ENCODE peak calls at places on chromosomes 7 and 10, in seven cellular contexts. M, R, I, A, E, G and L are unnamed samples.

GRCh38 chr7:148983220-148984146 is 44.8 kb downstream of the PDIA4 start:
- DNase-seq in M (peak; percentile 93), R (peak; percentile 86), I (peak; percentile 62), A (peak; percentile 78), E (peak; percentile 64), G (no peak), L (no peak)

GRCh38 chr10:103641326-103641725 is 147.8 kb downstream of the NEURL1 start:
- DNase-seq in M (no peak), R (no peak), I (no peak), A (no peak), E (no peak), G (no peak), L (no peak)

GRCh38 chr10:66627156-66627555 is 298.7 kb upstream of the LRRTM3 start:
- DNase-seq in M (peak; percentile 27), R (no peak), I (peak; percentile 66), A (no peak), E (no peak), G (no peak), L (no peak)

GRCh38 chr10:22737587-22737986 is 23.2 kb upstream of the PIP4K2A start:
- DNase-seq in M (no peak), R (peak; percentile 80), I (no peak), A (peak; percentile 81), E (no peak), G (no peak), L (no peak)

GRCh38 chr7:70829221-70830059 is 302.5 kb upstream of the GALNT17 start:
- DNase-seq in M (peak; percentile 81), R (peak; percentile 61), I (peak; percentile 2), A (peak; percentile 56), E (peak; percentile 33), G (no peak), L (peak; percentile 11)

GRCh38 chr7:107464666-107465065 is 5.2 kb upstream of the GPR22 start:
- DNase-seq in M (no peak), R (no peak), I (no peak), A (no peak), E (no peak), G (no peak), L (no peak)

GRCh38 chr7:109261781-109262180 is 692.1 kb downstream of the DNAJB9 start:
- DNase-seq in M (no peak), R (no peak), I (no peak), A (no peak), E (no peak), G (no peak), L (no peak)

GRCh38 chr10:29807407-29807806 is 172.6 kb upstream of the SVIL start:
- DNase-seq in M (no peak), R (peak; percentile 87), I (no peak), A (peak; percentile 82), E (no peak), G (peak; percentile 13), L (peak; percentile 58)

GRCh38 chr10:16947071-16947470 is 129.8 kb upstream of the RSU1 start:
- DNase-seq in M (no peak), R (no peak), I (no peak), A (no peak), E (no peak), G (no peak), L (no peak)

GRCh38 chr10:127090135-127090534 is 106.3 kb downstream of the INSYN2A start:
- DNase-seq in M (no peak), R (no peak), I (no peak), A (no peak), E (no peak), G (no peak), L (no peak)

GRCh38 chr10:29692121-29692539 is 57.4 kb upstream of the SVIL start:
- DNase-seq in M (no peak), R (no peak), I (no peak), A (peak; percentile 35), E (no peak), G (no peak), L (no peak)

GRCh38 chr10:112467541-112468075 is 20.6 kb downstream of the VTI1A start:
- DNase-seq in M (no peak), R (no peak), I (no peak), A (peak; percentile 3), E (no peak), G (no peak), L (no peak)

GRCh38 chr10:60917331-60918280 is 26.4 kb downstream of the RHOBTB1 start:
- DNase-seq in M (no peak), R (no peak), I (no peak), A (peak; percentile 27), E (no peak), G (no peak), L (no peak)

GRCh38 chr10:79303631-79304478 is 43.4 kb upstream of the PPIF start:
- DNase-seq in M (peak; percentile 89), R (no peak), I (no peak), A (no peak), E (no peak), G (no peak), L (no peak)

GRCh38 chr7:152881893-152882292 is 122.3 kb downstream of the ACTR3B start:
- DNase-seq in M (no peak), R (no peak), I (no peak), A (no peak), E (no peak), G (no peak), L (no peak)

GRCh38 chr7:41834805-41835694 is 132.2 kb upstream of the INHBA start:
- DNase-seq in M (no peak), R (peak; percentile 85), I (no peak), A (peak; percentile 9), E (no peak), G (no peak), L (no peak)

GRCh38 chr10:120493411-120494312 is 36.6 kb downstream of the PLPP4 start:
- DNase-seq in M (no peak), R (no peak), I (no peak), A (no peak), E (no peak), G (no peak), L (no peak)

GRCh38 chr7:108083980-108084379 is 46.2 kb downstream of the LAMB4 start:
- DNase-seq in M (no peak), R (peak; percentile 26), I (no peak), A (peak; percentile 41), E (no peak), G (no peak), L (no peak)

GRCh38 chr7:23443974-23444373 is 26.3 kb downstream of the IGF2BP3 start:
- DNase-seq in M (no peak), R (no peak), I (no peak), A (no peak), E (no peak), G (no peak), L (no peak)

GRCh38 chr7:99395616-99396327 is 12.6 kb downstream of the PDAP1 start:
- DNase-seq in M (no peak), R (no peak), I (no peak), A (no peak), E (no peak), G (no peak), L (no peak)

GRCh38 chr7:99392659-99393362 is 15.6 kb downstream of the PDAP1 start:
- DNase-seq in M (peak; percentile 95), R (no peak), I (no peak), A (no peak), E (peak; percentile 71), G (no peak), L (no peak)

GRCh38 chr7:99394188-99394502 is 14.3 kb downstream of the PDAP1 start:
- DNase-seq in M (no peak), R (no peak), I (no peak), A (no peak), E (no peak), G (no peak), L (no peak)

GRCh38 chr7:99392046-99392445 is 16.4 kb downstream of the PDAP1 start:
- DNase-seq in M (no peak), R (no peak), I (no peak), A (no peak), E (no peak), G (no peak), L (no peak)

GRCh38 chr7:99393363-99394187 is 14.8 kb downstream of the PDAP1 start:
- DNase-seq in M (peak; percentile 96), R (no peak), I (no peak), A (no peak), E (no peak), G (no peak), L (no peak)
- H3K4me3 ChIP-seq in M (peak overlapping the region; percentile 41), R (no peak overlapping the region), I (no peak overlapping the region), A (peak overlapping the region; percentile 45), E (peak overlapping the region; percentile 50), G (no peak overlapping the region), L (peak overlapping the region; percentile 31)

GRCh38 chr7:132881317-132881716 is 200.6 kb downstream of the CHCHD3 start:
- DNase-seq in M (peak; percentile 20), R (no peak), I (no peak), A (no peak), E (no peak), G (no peak), L (no peak)
- TF ChIP-seq CTCF in M (no peak), R (no peak), I (no peak), A (no peak), E (no peak), G (no peak), L (no peak)

GRCh38 chr7:100130608-100131453 is 4.1 kb downstream of the MBLAC1 start:
- DNase-seq in M (peak; percentile 88), R (peak; percentile 55), I (no peak), A (peak; percentile 27), E (peak; percentile 76), G (no peak), L (no peak)
- H3K4me3 ChIP-seq in M (no peak overlapping the region), R (no peak overlapping the region), I (peak overlapping the region; percentile 17), A (no peak overlapping the region), E (no peak overlapping the region), G (peak overlapping the region; percentile 25), L (no peak overlapping the region)

DNA sequence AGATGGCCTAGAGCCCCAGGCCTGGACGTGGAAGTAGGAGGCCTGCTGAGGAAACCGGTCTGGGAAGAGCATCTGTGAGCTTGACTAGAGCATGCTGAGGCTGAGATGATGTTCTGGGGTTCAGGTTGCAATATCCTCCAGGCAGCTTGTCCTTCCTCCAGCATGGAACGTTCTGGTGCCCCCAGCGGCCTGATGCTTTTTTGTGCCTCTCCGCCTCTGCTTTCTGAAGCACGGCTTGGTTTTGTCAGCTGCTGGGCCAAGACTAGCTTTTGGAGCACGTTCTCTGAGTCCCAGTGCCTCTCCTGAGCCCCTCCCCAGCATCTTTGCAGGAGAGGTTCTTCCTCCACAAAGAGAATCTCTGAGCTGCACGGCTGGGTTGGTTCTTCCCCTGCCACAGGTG is 682.0 kb upstream of the FOXK1 start:
- DNase-seq in M (no peak), R (no peak), I (no peak), A (no peak), E (no peak), G (no peak), L (no peak)
- TF ChIP-seq CTCF in M (no peak), R (no peak), I (no peak), A (no peak), E (no peak), G (no peak), L (no peak)